ENCODE peak calls at places on chromosomes 3 and 15, in nine cellular contexts. Y, X, N, Q, P, U, A, G and T are unnamed samples.
A peak's percentile ranks its signal among the peaks of the same experiment; 100 is the strongest.

GRCh38 chr3:9279959-9280358 is 30.5 kb upstream of the SRGAP3 start:
- DNase-seq in Y (no peak), X (no peak), N (no peak), Q (no peak), P (no peak), U (no peak), A (no peak), G (no peak), T (no peak)

GRCh38 chr3:157423337-157423736 is 13.3 kb upstream of the PTX3 start:
- DNase-seq in Y (no peak), X (no peak), N (no peak), Q (no peak), P (no peak), U (no peak), A (no peak), G (no peak), T (no peak)

GRCh38 chr3:142664311-142664710 is 59.5 kb upstream of the TRPC1 start:
- DNase-seq in Y (no peak), X (no peak), N (no peak), Q (no peak), P (no peak), U (no peak), A (no peak), G (no peak), T (no peak)

GRCh38 chr3:64460877-64461276 is 226.9 kb downstream of the ADAMTS9 start:
- DNase-seq in Y (no peak), X (no peak), N (no peak), Q (no peak), P (no peak), U (no peak), A (no peak), G (no peak), T (no peak)

GRCh38 chr3:176964656-176965055 is 232.6 kb downstream of the TBL1XR1 start:
- DNase-seq in Y (no peak), X (no peak), N (no peak), Q (no peak), P (no peak), U (no peak), A (no peak), G (no peak), T (no peak)

GRCh38 chr3:50573566-50574279 is 4.4 kb downstream of the HEMK1 start:
- DNase-seq in Y (no peak), X (no peak), N (no peak), Q (no peak), P (no peak), U (no peak), A (no peak), G (no peak), T (no peak)

GRCh38 chr3:147945968-147946519 is 536.9 kb downstream of the ZIC1 start:
- DNase-seq in Y (peak; percentile 26), X (peak; percentile 5), N (peak; percentile 52), Q (peak; percentile 41), P (no peak), U (peak; percentile 68), A (peak; percentile 32), G (no peak), T (no peak)

GRCh38 chr15:67992834-67993233 is 61.3 kb upstream of the PIAS1 start:
- DNase-seq in Y (no peak), X (no peak), N (no peak), Q (no peak), P (no peak), U (no peak), A (no peak), G (no peak), T (no peak)

GRCh38 chr3:12239301-12239700 is 49.6 kb upstream of the PPARG start:
- DNase-seq in Y (no peak), X (no peak), N (peak; percentile 64), Q (peak; percentile 41), P (no peak), U (no peak), A (no peak), G (no peak), T (no peak)

GRCh38 chr3:45816544-45816943 is 20.2 kb upstream of the SLC6A20 start:
- DNase-seq in Y (no peak), X (no peak), N (peak; percentile 80), Q (no peak), P (no peak), U (no peak), A (no peak), G (no peak), T (no peak)

GRCh38 chr15:56528136-56528535 is 63.2 kb upstream of the MNS1 start:
- DNase-seq in Y (no peak), X (no peak), N (no peak), Q (no peak), P (no peak), U (peak; percentile 26), A (no peak), G (no peak), T (no peak)

GRCh38 chr3:86702381-86702958 is 288.5 kb downstream of the VGLL3 start:
- DNase-seq in Y (peak; percentile 15), X (no peak), N (no peak), Q (no peak), P (no peak), U (peak; percentile 1), A (no peak), G (no peak), T (no peak)

GRCh38 chr15:78977091-78977571 is 32.3 kb upstream of the CTSH start:
- DNase-seq in Y (peak; percentile 79), X (no peak), N (no peak), Q (no peak), P (no peak), U (no peak), A (peak; percentile 85), G (no peak), T (no peak)

GRCh38 chr15:38895326-38896282 is 331.0 kb upstream of the RASGRP1 start:
- DNase-seq in Y (no peak), X (no peak), N (no peak), Q (no peak), P (no peak), U (peak; percentile 68), A (no peak), G (no peak), T (no peak)

GRCh38 chr3:112345681-112346080 is 12.7 kb downstream of the CD200 start:
- DNase-seq in Y (no peak), X (no peak), N (no peak), Q (no peak), P (no peak), U (no peak), A (no peak), G (no peak), T (no peak)

GRCh38 chr15:63086967-63087366 is 34.7 kb upstream of the LACTB start:
- DNase-seq in Y (no peak), X (no peak), N (no peak), Q (no peak), P (no peak), U (no peak), A (no peak), G (no peak), T (no peak)

GRCh38 chr3:102156426-102156825 is 278.4 kb upstream of the ZPLD1 start:
- DNase-seq in Y (no peak), X (no peak), N (no peak), Q (no peak), P (no peak), U (peak; percentile 93), A (no peak), G (no peak), T (no peak)

GRCh38 chr3:175655366-175655765 is 796.2 kb downstream of the NAALADL2 start:
- DNase-seq in Y (no peak), X (no peak), N (no peak), Q (no peak), P (no peak), U (no peak), A (no peak), G (no peak), T (no peak)

GRCh38 chr3:53129344-53129743 is 891 bp downstream of the RFT1 start:
- DNase-seq in Y (no peak), X (no peak), N (no peak), Q (no peak), P (no peak), U (no peak), A (no peak), G (no peak), T (no peak)

GRCh38 chr15:80932989-80933388 is 56.6 kb downstream of the MESD start:
- DNase-seq in Y (no peak), X (no peak), N (no peak), Q (peak; percentile 29), P (no peak), U (peak; percentile 6), A (no peak), G (no peak), T (no peak)

GRCh38 chr3:172648736-172649135 is 62.1 kb downstream of the NCEH1 start:
- DNase-seq in Y (no peak), X (no peak), N (no peak), Q (no peak), P (peak; percentile 81), U (no peak), A (no peak), G (no peak), T (no peak)

DNA sequence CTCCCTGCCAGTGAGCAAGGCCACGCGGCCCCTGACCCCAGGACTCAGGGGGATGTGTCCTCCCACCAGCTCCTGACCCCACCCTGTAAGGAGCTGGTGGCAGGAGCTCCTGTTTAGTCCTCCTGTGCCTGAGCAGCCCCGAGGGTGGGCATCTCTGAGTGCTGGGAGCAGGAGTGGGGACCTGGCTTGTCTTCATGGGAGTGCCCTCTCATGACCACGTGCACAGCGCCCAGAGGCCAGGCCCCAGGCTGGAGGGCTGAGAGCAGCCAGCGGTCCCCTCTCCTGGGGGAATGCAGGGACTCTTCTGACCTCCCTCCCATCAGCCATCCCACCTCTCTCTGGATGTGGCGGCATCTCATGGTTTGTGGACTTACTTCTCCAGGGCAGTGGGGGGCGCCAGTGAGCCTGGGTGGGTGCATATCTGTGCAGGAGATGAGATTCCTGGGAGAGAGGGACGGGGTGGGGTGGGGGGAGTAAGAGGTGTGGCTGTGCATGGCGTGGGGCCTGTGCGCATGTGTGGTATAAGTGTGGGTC is 205.6 kb downstream of the TBC1D2B start:
- DNase-seq in Y (no peak), X (no peak), N (peak; percentile 44), Q (no peak), P (no peak), U (no peak), A (no peak), G (no peak), T (no peak)
- TF ChIP-seq CTCF in Y (no peak), X (no peak), N (no peak), Q (no peak), P (no peak), U (peak; percentile 4), A (no peak), G (no peak), T (no peak)

GRCh38 chr3:15452156-15452555 is 24.8 kb downstream of the EAF1 start:
- DNase-seq in Y (no peak), X (no peak), N (no peak), Q (no peak), P (no peak), U (no peak), A (no peak), G (no peak), T (no peak)
- TF ChIP-seq CTCF in Y (no peak), X (no peak), N (no peak), Q (no peak), P (no peak), U (no peak), A (no peak), G (no peak), T (no peak)

GRCh38 chr3:184117649-184118048 is 17.5 kb upstream of the EIF2B5 start:
- DNase-seq in Y (no peak), X (no peak), N (no peak), Q (no peak), P (no peak), U (no peak), A (no peak), G (no peak), T (no peak)
- TF ChIP-seq CTCF in Y (no peak), X (no peak), N (no peak), Q (no peak), P (no peak), U (no peak), A (no peak), G (no peak), T (peak; percentile 52)

GRCh38 chr15:52217186-52217585 is 26.0 kb upstream of the GNB5 start:
- DNase-seq in Y (peak; percentile 22), X (peak; percentile 24), N (peak; percentile 60), Q (no peak), P (no peak), U (no peak), A (no peak), G (peak; percentile 18), T (no peak)
- TF ChIP-seq CTCF in Y (peak; percentile 70), X (peak; percentile 10), N (no peak), Q (no peak), P (no peak), U (peak; percentile 3), A (no peak), G (peak; percentile 24), T (peak; percentile 27)